ENCODE peak calls at places on chromosomes 1 and 21, in five cellular contexts. One of them, this sample, is unnamed.

GRCh38 chr1:156644640-156645039 is 2.7 kb downstream of the BCAN start:
- DNase-seq in kidney epithelial cell: no peak
- DNase-seq in fibroblast of pulmonary artery: no peak
- DNase-seq in choroid plexus epithelial cell: no peak
- DNase-seq in pancreas: no peak
- DNase-seq in this sample: no peak

GRCh38 chr1:235088440-235088839 is 40.2 kb downstream of the TOMM20 start:
- DNase-seq in choroid plexus epithelial cell: peak
- DNase-seq in kidney epithelial cell: no peak
- DNase-seq in fibroblast of pulmonary artery: no peak
- DNase-seq in pancreas: no peak
- DNase-seq in this sample: no peak

GRCh38 chr1:72037745-72038343 is 244.5 kb downstream of the NEGR1 start:
- DNase-seq in fibroblast of pulmonary artery: peak
- DNase-seq in pancreas: peak
- DNase-seq in choroid plexus epithelial cell: peak
- DNase-seq in kidney epithelial cell: no peak
- DNase-seq in this sample: no peak

GRCh38 chr1:156476501-156477298 is 23.9 kb downstream of the MEF2D start:
- DNase-seq in pancreas: no peak
- DNase-seq in choroid plexus epithelial cell: peak
- DNase-seq in fibroblast of pulmonary artery: peak
- DNase-seq in kidney epithelial cell: no peak
- DNase-seq in this sample: peak

GRCh38 chr1:31228986-31229385 is 10.7 kb downstream of the NKAIN1 start:
- DNase-seq in kidney epithelial cell: no peak
- DNase-seq in choroid plexus epithelial cell: no peak
- DNase-seq in fibroblast of pulmonary artery: no peak
- DNase-seq in pancreas: no peak
- DNase-seq in this sample: peak

GRCh38 chr1:38817958-38818705 is 41.4 kb downstream of the RRAGC start:
- DNase-seq in fibroblast of pulmonary artery: peak
- DNase-seq in kidney epithelial cell: no peak
- DNase-seq in pancreas: peak
- DNase-seq in choroid plexus epithelial cell: no peak
- DNase-seq in this sample: no peak

GRCh38 chr1:245258271-245258920 is 103.6 kb downstream of the KIF26B start:
- DNase-seq in kidney epithelial cell: peak
- DNase-seq in pancreas: peak
- DNase-seq in choroid plexus epithelial cell: no peak
- DNase-seq in fibroblast of pulmonary artery: no peak
- DNase-seq in this sample: peak

GRCh38 chr1:243543501-243543900 is 287.7 kb downstream of the SDCCAG8 start:
- DNase-seq in pancreas: no peak
- DNase-seq in kidney epithelial cell: no peak
- DNase-seq in choroid plexus epithelial cell: no peak
- DNase-seq in fibroblast of pulmonary artery: no peak
- DNase-seq in this sample: no peak

GRCh38 chr1:64920936-64921589 is 45.3 kb downstream of the JAK1 start:
- DNase-seq in pancreas: no peak
- DNase-seq in choroid plexus epithelial cell: peak
- DNase-seq in kidney epithelial cell: no peak
- DNase-seq in fibroblast of pulmonary artery: peak
- DNase-seq in this sample: no peak

GRCh38 chr1:212685429-212685828 is 14.2 kb downstream of the BATF3 start:
- DNase-seq in fibroblast of pulmonary artery: no peak
- DNase-seq in choroid plexus epithelial cell: no peak
- DNase-seq in pancreas: no peak
- DNase-seq in kidney epithelial cell: no peak
- DNase-seq in this sample: no peak

DNA sequence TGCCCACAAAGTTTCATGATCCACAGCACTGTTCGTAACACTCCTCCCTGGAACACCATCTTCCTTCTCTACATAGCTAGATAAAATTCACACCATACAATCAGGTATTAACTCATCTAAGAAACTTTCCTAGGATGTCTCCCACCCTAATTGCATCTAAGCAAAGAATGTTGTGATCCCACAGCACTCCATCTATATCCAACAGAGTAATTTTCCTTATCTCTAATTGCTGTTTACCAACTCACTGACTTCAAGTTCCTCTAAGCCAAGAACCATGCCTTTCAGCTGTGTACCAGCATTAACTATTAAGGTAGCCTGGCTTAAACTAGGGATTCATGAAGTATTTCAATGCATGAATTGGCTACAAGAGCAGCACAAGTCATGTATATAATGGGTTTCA is 114.2 kb downstream of the SIPA1L2 start:
- DNase-seq in pancreas: no peak
- DNase-seq in choroid plexus epithelial cell: no peak
- DNase-seq in fibroblast of pulmonary artery: no peak
- DNase-seq in kidney epithelial cell: no peak
- DNase-seq in this sample: no peak
- TF ChIP-seq CTCF in pancreas: no peak
- TF ChIP-seq CTCF in choroid plexus epithelial cell: no peak
- TF ChIP-seq CTCF in fibroblast of pulmonary artery: no peak
- TF ChIP-seq CTCF in kidney epithelial cell: no peak
- TF ChIP-seq CTCF in this sample: no peak

GRCh38 chr1:81414417-81415087 is 386.2 kb upstream of the ADGRL2 start:
- DNase-seq in pancreas: peak
- DNase-seq in fibroblast of pulmonary artery: peak
- DNase-seq in kidney epithelial cell: no peak
- DNase-seq in choroid plexus epithelial cell: peak
- DNase-seq in this sample: no peak
- TF ChIP-seq CTCF in pancreas: peak
- TF ChIP-seq CTCF in fibroblast of pulmonary artery: peak
- TF ChIP-seq CTCF in kidney epithelial cell: peak
- TF ChIP-seq CTCF in choroid plexus epithelial cell: peak
- TF ChIP-seq CTCF in this sample: peak

DNA sequence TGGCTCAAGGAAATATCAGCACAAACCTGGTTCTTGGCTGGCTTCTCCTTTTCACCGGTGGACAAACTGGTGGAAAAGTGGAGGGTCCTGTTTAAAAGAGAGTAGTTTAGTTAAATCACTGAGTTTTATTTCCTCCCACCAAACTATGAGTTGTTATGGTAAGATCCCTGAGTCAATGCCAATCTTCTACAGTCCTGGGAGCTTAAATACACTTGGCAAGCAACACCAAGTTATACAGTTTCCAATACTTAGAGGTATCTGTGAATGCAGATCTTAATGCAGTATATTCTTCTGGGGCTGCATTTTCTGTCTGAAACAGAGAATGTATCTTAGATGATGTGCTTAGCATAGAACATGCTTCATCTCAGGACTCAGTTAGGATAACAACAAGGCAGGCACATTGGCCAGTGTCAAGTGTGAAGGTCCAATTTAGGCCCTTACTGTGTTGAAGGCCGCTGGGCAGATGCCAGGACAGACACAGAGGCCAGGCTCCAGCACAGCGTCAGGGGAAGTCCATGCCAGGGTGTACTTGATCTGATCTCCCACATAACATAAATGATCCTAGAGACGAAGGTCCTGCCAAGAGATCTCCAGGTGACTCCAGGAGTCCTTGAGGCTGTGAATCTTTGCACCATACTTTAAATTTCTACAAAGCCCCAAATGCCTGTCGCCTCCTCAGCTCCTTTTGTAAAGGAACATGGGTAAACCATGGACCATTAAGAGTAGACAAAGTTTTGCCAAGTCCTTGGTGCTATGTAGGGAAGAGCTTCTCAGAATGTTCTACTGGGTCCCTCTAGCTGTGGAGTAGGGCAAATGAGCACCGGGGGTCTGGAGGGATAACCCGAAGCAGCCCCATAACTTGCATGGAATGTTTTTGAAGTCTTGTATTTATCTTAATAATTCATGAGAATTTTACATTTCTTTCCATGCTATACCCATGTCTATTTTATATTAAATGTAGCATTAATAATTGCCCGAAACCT is 76.8 kb downstream of the KCNJ15 start:
- DNase-seq in kidney epithelial cell: no peak
- DNase-seq in pancreas: no peak
- DNase-seq in choroid plexus epithelial cell: peak
- DNase-seq in fibroblast of pulmonary artery: peak
- DNase-seq in this sample: no peak
- TF ChIP-seq CTCF in kidney epithelial cell: peak
- TF ChIP-seq CTCF in pancreas: no peak
- TF ChIP-seq CTCF in choroid plexus epithelial cell: peak
- TF ChIP-seq CTCF in fibroblast of pulmonary artery: peak
- TF ChIP-seq CTCF in this sample: peak

DNA sequence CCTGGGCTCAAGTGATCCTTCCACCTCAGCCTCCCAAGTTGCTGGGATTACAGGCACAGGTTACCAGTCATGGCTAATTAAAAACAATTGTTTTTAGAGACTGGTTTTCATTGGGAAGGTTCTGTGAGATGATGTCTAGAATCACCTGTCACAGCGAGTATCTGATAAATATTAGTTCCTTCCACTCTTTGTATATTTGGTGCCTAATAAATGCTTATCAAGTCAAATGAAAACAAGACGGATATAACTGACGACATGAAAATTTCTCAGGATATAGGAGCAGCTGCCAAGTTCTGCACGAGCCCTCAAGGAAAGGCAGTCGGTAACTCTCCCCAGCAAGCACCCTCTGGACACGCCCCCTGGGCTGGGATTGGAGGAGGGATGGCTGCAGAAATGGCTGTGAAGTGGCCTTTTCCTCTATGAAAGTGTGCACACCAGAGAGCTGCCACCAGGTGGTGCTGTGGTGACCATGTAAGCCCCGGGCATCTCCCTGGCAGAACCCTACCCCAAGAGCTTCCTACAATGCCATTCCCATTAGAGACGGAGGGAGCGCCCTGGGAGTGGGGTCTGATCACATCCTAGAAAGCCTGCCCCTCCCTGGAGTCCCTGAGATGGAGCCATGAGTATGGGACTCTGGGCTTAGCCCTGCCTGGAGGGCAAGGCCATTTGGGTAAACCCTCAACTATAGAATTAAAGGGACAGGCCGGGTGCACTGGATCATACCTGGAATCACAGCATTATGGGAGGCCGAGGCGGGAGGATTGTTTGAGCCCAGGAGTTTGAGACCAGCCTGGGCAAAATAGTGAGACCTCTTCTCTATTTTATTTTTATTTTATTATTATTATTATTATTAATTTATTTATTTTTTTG is 50.9 kb downstream of the HTR6 start:
- DNase-seq in fibroblast of pulmonary artery: peak
- DNase-seq in pancreas: peak
- DNase-seq in kidney epithelial cell: peak
- DNase-seq in choroid plexus epithelial cell: peak
- DNase-seq in this sample: peak
- TF ChIP-seq CTCF in fibroblast of pulmonary artery: peak
- TF ChIP-seq CTCF in pancreas: peak
- TF ChIP-seq CTCF in kidney epithelial cell: peak
- TF ChIP-seq CTCF in choroid plexus epithelial cell: peak
- TF ChIP-seq CTCF in this sample: peak

GRCh38 chr1:109877320-109877771 is 33.3 kb upstream of the CSF1 start:
- DNase-seq in fibroblast of pulmonary artery: peak
- DNase-seq in choroid plexus epithelial cell: peak
- DNase-seq in kidney epithelial cell: peak
- DNase-seq in pancreas: peak
- DNase-seq in this sample: no peak
- TF ChIP-seq CTCF in fibroblast of pulmonary artery: peak
- TF ChIP-seq CTCF in choroid plexus epithelial cell: peak
- TF ChIP-seq CTCF in kidney epithelial cell: peak
- TF ChIP-seq CTCF in pancreas: no peak
- TF ChIP-seq CTCF in this sample: no peak

DNA sequence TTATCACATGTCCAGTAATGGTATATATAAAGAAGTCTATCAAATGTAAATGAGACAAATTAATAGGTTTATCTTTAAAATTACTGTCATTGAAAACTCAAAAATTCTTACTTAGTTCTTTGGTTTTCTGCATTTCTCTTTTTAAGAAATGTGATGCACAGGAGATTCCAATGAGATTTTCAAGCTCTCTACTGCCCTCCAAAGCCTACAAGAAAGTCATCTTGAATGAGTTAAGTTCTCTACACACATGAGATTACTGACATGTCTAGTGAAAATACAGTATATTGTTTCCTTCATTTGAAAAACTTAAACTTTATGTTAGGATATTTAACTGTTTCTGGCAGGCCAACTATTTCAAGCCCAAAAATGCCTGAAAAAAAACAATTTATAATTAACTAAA is 68.8 kb downstream of the ITGB3BP start:
- DNase-seq in fibroblast of pulmonary artery: peak
- DNase-seq in choroid plexus epithelial cell: peak
- DNase-seq in pancreas: no peak
- DNase-seq in kidney epithelial cell: no peak
- DNase-seq in this sample: no peak
- TF ChIP-seq CTCF in fibroblast of pulmonary artery: peak
- TF ChIP-seq CTCF in choroid plexus epithelial cell: peak
- TF ChIP-seq CTCF in pancreas: no peak
- TF ChIP-seq CTCF in kidney epithelial cell: peak
- TF ChIP-seq CTCF in this sample: peak

GRCh38 chr1:20469406-20470076 is 16.5 kb downstream of the CAMK2N1 start:
- DNase-seq in kidney epithelial cell: no peak
- DNase-seq in fibroblast of pulmonary artery: peak
- DNase-seq in pancreas: no peak
- DNase-seq in choroid plexus epithelial cell: no peak
- DNase-seq in this sample: no peak
- TF ChIP-seq CTCF in kidney epithelial cell: no peak
- TF ChIP-seq CTCF in fibroblast of pulmonary artery: peak
- TF ChIP-seq CTCF in pancreas: no peak
- TF ChIP-seq CTCF in choroid plexus epithelial cell: peak
- TF ChIP-seq CTCF in this sample: no peak

This sample was measured in LNCaP clone FGC.